ENCODE peak calls at places on chromosomes 6 and 20, in five cellular contexts. M is activated CD4-positive, alpha-beta T cell treated with anti-CD3 and anti-CD28 coated beads for 24 hours; B is stimulated activated naive B cell treated with anti-CD40 and anti-IgM and Interleukin-4, amounts not matched to agents 10 μg/mL and 1 μg/mL and 100 μg/mL, for 72 hours; D is foreskin fibroblast; Q is LoVo. A is an unnamed sample.
A peak's percentile ranks its signal among the peaks of the same experiment; 100 is the strongest.

GRCh38 chr20:10433014-10433622 is 904 bp downstream of the MKKS start:
- DNase-seq in D (no peak), B (no peak), Q (no peak), M (no peak), A (no peak)

GRCh38 chr20:60001027-60001567 is 42.9 kb downstream of the CDH26 start:
- DNase-seq in D (peak; percentile 47), Q (no peak), B (no peak), M (no peak), A (no peak)

GRCh38 chr6:161228911-161229591 is 44.8 kb downstream of the AGPAT4 start:
- DNase-seq in Q (no peak), D (peak; percentile 90), B (no peak), M (no peak), A (no peak)

GRCh38 chr6:39821739-39822532 is 29.8 kb downstream of the DAAM2 start:
- DNase-seq in Q (no peak), M (no peak), B (no peak), D (peak; percentile 59), A (no peak)

GRCh38 chr6:69349776-69350175 is 447.0 kb downstream of the LMBRD1 start:
- DNase-seq in D (no peak), B (no peak), Q (no peak), M (no peak), A (no peak)

GRCh38 chr6:79864001-79864400 is 83.4 kb downstream of the ELOVL4 start:
- DNase-seq in B (no peak), M (no peak), Q (no peak), D (no peak), A (no peak)

GRCh38 chr6:16126056-16126455 is 2.8 kb upstream of the MYLIP start:
- DNase-seq in M (no peak), Q (no peak), B (no peak), D (no peak), A (no peak)

GRCh38 chr6:5071216-5071615 is 13.9 kb upstream of the PPP1R3G start:
- DNase-seq in D (no peak), Q (no peak), M (no peak), B (no peak), A (no peak)

GRCh38 chr20:36116813-36117441 is 37.6 kb upstream of the EPB41L1 start:
- DNase-seq in B (no peak), M (no peak), Q (no peak), D (peak; percentile 82), A (no peak)

GRCh38 chr6:98094696-98095095 is 739.7 kb upstream of the POU3F2 start:
- DNase-seq in M (no peak), Q (no peak), B (no peak), D (no peak), A (no peak)

GRCh38 chr20:48716086-48716485 is 111.7 kb downstream of the PREX1 start:
- DNase-seq in M (no peak), Q (no peak), D (no peak), B (no peak), A (peak; percentile 56)

A was measured in naive thymus-derived CD8-positive, alpha-beta T cell.